ENCODE peak calls at places on chromosomes 5 and 9, in nine cellular contexts. J is H1; L is CD8-positive, alpha-beta T cell; A is PC-3; H is right cardiac atrium; X is breast epithelium; B is IMR-90; Z is GM23338; T is gastrocnemius medialis. D is an unnamed sample.

GRCh38 chr9:7791364-7791763 is 8.2 kb downstream of the DMAC1 start:
- DNase-seq in B (no peak), Z (no peak), H (no peak), X (no peak), J (no peak), A (no peak), L (no peak), T (no peak), D (no peak)

GRCh38 chr9:135126480-135127187 is 39.2 kb downstream of the OLFM1 start:
- DNase-seq in Z (no peak), B (no peak), T (peak; percentile 97), A (peak; percentile 10), J (no peak), H (no peak), X (no peak), L (no peak), D (no peak)

GRCh38 chr5:110590187-110590586 is 136.3 kb downstream of the TMEM232 start:
- DNase-seq in X (no peak), A (peak; percentile 52), H (no peak), L (no peak), J (no peak), B (peak; percentile 10), Z (peak; percentile 64), T (no peak), D (no peak)

GRCh38 chr5:177429248-177430045 is 3.0 kb downstream of the GRK6 start:
- DNase-seq in X (no peak), Z (no peak), L (peak; percentile 80), A (no peak), H (peak; percentile 79), B (no peak), J (no peak), T (peak; percentile 60), D (peak; percentile 88)

GRCh38 chr5:163269624-163270023 is 167.8 kb upstream of the CCNG1 start:
- DNase-seq in B (no peak), A (peak; percentile 77), Z (peak; percentile 45), H (no peak), X (no peak), L (no peak), T (no peak), J (no peak), D (no peak)

GRCh38 chr9:33297455-33297854 is 7.1 kb downstream of the NFX1 start:
- DNase-seq in X (no peak), J (no peak), L (no peak), Z (no peak), A (no peak), B (no peak), H (peak; percentile 51), T (peak; percentile 63), D (no peak)

GRCh38 chr5:167634432-167634831 is 657.0 kb upstream of the WWC1 start:
- DNase-seq in H (no peak), X (no peak), T (no peak), A (no peak), L (no peak), J (no peak), Z (no peak), B (peak; percentile 74), D (no peak)

GRCh38 chr9:91694081-91694870 is 255.8 kb downstream of the ROR2 start:
- DNase-seq in J (no peak), T (no peak), A (no peak), B (no peak), X (no peak), L (no peak), H (no peak), Z (no peak), D (no peak)

GRCh38 chr5:127236254-127236653 is 54.3 kb upstream of the MEGF10 start:
- DNase-seq in X (no peak), B (no peak), Z (no peak), J (no peak), T (no peak), L (no peak), A (no peak), H (no peak), D (no peak)

GRCh38 chr5:38608877-38609276 is 52.4 kb upstream of the LIFR start:
- DNase-seq in H (no peak), Z (no peak), B (no peak), A (no peak), X (no peak), J (no peak), T (no peak), L (no peak), D (no peak)

GRCh38 chr9:89747589-89747988 is 142.8 kb downstream of the GADD45G start:
- DNase-seq in T (no peak), Z (no peak), X (no peak), H (peak; percentile 92), J (no peak), L (no peak), B (no peak), A (no peak), D (no peak)

GRCh38 chr9:137445275-137445807 is 4.2 kb upstream of the ENTPD8 start:
- DNase-seq in X (peak; percentile 79), J (no peak), B (peak; percentile 76), Z (peak; percentile 86), H (peak; percentile 92), A (peak; percentile 83), T (peak; percentile 67), L (peak; percentile 90), D (peak; percentile 86)

GRCh38 chr5:116527587-116527986 is 47.0 kb downstream of the SEMA6A start:
- DNase-seq in T (no peak), H (no peak), Z (no peak), B (no peak), X (no peak), A (no peak), J (no peak), L (no peak), D (no peak)
- H3K4me3 ChIP-seq in T (no peak overlapping the region), H (no peak overlapping the region), Z (peak overlapping the region; percentile 2), B (no peak overlapping the region), X (no peak overlapping the region), A (no peak overlapping the region), J (no peak overlapping the region), L (no peak overlapping the region), D (no peak overlapping the region)

GRCh38 chr9:34654317-34655083 is 2.5 kb downstream of the IL11RA start:
- DNase-seq in J (no peak), Z (no peak), B (peak; percentile 57), H (peak; percentile 95), L (no peak), X (peak; percentile 65), A (no peak), T (peak; percentile 63), D (no peak)
- H3K4me1 ChIP-seq in J (peaks cover 22% of the 10 kb centered on the region), Z (peaks cover 16% of the 10 kb centered on the region), B (peaks cover 35% of the 10 kb centered on the region), H (peaks cover 20% of the 10 kb centered on the region), L (peaks cover 9% of the 10 kb centered on the region), X (peaks cover 34% of the 10 kb centered on the region), A (peaks cover 18% of the 10 kb centered on the region), T (peaks cover 28% of the 10 kb centered on the region), D (peaks cover 31% of the 10 kb centered on the region)

DNA sequence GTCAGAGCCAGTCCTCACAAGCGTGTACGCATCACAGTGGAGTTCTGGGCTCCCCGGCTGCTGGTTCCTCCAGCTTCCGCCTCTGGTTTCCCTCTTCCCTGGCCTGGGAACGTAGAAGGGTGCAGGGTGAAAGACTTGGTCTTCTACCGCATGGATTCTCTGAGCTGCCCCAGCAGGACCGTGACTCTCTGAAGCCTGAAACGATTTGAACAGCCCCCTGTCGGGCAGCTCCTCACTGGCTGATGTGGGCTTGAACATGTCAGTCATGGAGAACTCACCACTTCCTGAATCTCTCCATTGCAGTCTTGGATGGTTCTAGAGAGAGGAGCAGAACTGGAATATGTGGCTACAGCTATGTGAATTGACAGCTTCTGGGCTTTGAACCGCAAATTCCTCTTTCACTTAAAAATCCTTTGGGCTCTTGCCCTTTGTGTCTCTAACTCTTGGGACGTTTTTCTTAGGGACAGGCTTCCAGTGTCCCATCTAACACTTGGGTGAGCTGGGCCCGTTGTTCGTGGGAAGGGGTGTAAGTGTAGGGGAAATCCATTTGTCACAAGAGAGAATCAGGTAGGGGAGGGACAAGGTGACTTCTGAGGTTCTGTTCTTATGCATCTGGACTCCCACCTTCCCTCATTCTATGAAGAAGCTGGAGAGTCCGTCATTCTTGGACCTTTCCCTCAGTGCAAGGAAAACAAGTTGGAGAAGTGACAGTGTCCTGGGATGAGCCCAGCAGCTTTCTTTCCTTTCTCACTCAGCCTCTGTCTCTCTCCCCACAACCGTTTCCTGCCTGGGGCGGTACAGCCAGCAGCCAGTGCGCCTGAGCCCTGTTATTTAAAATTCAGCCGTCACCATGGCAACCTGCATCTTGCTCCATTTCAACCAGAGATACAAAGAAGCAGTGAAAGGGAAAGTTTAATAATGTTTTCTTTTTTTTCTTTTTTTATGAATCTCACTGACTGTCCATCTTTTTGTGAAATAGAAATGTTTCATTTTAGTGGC is 84.7 kb downstream of the PTTG1 start:
- DNase-seq in Z (peak; percentile 86), T (no peak), X (no peak), B (peak; percentile 54), H (peak; percentile 81), L (peak; percentile 73), A (no peak), J (no peak), D (no peak)
- H3K4me3 ChIP-seq in Z (no peak overlapping the region), T (no peak overlapping the region), X (no peak overlapping the region), B (no peak overlapping the region), H (no peak overlapping the region), L (no peak overlapping the region), A (no peak overlapping the region), J (no peak overlapping the region), D (no peak overlapping the region)

DNA sequence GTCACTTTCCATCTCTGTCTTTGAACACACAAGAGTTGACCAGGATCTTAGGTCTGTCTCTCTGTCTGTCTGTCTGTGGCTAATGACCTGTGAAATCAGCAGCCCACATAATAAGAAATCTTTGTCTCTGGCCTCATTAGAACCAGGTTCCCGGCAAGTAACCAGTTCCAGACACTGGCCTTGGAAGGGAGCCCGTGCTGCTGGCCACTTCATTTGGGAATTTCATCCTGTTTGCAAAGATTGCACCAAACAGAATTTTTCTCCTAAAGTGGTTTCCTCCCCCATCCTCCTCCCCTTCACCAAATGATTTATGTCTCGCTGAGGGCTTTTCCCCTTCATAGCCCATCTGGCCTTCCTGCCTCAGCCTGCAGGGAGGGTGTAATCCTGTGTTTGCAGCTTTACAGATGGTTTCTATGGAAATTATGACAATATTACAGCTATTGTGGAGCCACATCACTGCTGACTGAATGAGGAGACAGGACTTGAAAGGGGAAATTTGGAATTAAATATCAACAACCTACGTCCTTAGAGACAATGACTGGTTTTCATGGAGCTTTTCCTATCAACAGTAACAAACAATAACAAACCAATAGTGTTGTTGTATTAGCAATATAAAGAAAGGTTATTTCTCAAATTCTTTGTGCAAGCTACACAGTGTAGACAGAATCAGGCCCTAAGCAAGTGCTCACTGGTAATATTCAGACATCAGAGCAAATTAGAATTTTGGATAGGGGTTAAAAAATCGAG is 25.7 kb downstream of the DPYSL3 start:
- DNase-seq in Z (no peak), X (no peak), T (peak; percentile 49), L (no peak), A (no peak), H (peak; percentile 90), J (no peak), B (peak; percentile 96), D (no peak)
- H3K4me1 ChIP-seq in Z (peaks cover 71% of the 10 kb centered on the region), X (no peaks in the 10 kb centered on the region), T (peaks cover 14% of the 10 kb centered on the region), L (no peaks in the 10 kb centered on the region), A (peaks cover 15% of the 10 kb centered on the region), H (peaks cover 2% of the 10 kb centered on the region), J (peaks cover 24% of the 10 kb centered on the region), B (peaks cover 16% of the 10 kb centered on the region), D (peaks cover 38% of the 10 kb centered on the region)

GRCh38 chr5:72180925-72181324 is 73.7 kb downstream of the MAP1B start:
- DNase-seq in T (no peak), X (no peak), L (no peak), B (no peak), A (no peak), H (no peak), Z (no peak), J (no peak), D (no peak)
- H3K4me3 ChIP-seq in T (no peak overlapping the region), X (no peak overlapping the region), L (no peak overlapping the region), B (no peak overlapping the region), A (no peak overlapping the region), H (no peak overlapping the region), Z (no peak overlapping the region), J (no peak overlapping the region), D (no peak overlapping the region)

GRCh38 chr5:135483254-135483653 is 31.1 kb upstream of the TIFAB start:
- DNase-seq in X (no peak), L (no peak), H (no peak), B (no peak), J (no peak), A (no peak), Z (no peak), T (no peak), D (no peak)
- H3K4me1 ChIP-seq in X (no peaks in the 10 kb centered on the region), L (no peaks in the 10 kb centered on the region), H (no peaks in the 10 kb centered on the region), B (peaks cover 2% of the 10 kb centered on the region), J (peaks cover 16% of the 10 kb centered on the region), A (peaks cover 3% of the 10 kb centered on the region), Z (peaks cover 22% of the 10 kb centered on the region), T (no peaks in the 10 kb centered on the region), D (peaks cover under 1% of the 10 kb centered on the region)